ENCODE peak calls at places on chromosome 5, in eight cellular contexts. R, U, W, X, Y, J, K and V are unnamed samples.

GRCh38 chr5:76787237-76787636 is 31.6 kb upstream of the F2RL1 start:
- DNase-seq in W (no peak), X (no peak), U (no peak), J (peak; percentile 60), K (peak; percentile 100), R (peak; percentile 22), Y (no peak), V (no peak)

GRCh38 chr5:159911349-159911748 is 4.9 kb upstream of the ADRA1B start:
- DNase-seq in R (no peak), W (no peak), U (no peak), K (no peak), Y (no peak), J (no peak), X (no peak), V (no peak)

GRCh38 chr5:1099931-1100651 is 11.8 kb downstream of the SLC12A7 start:
- DNase-seq in X (no peak), J (no peak), K (no peak), Y (no peak), W (no peak), U (no peak), R (peak; percentile 54), V (no peak)

GRCh38 chr5:179404321-179405053 is 59.2 kb upstream of the ADAMTS2 start:
- DNase-seq in X (no peak), U (no peak), R (peak; percentile 64), J (no peak), K (peak; percentile 56), W (no peak), Y (no peak), V (no peak)

GRCh38 chr5:67964619-67965018 is 250.9 kb upstream of the PIK3R1 start:
- DNase-seq in U (no peak), J (no peak), Y (no peak), R (no peak), W (no peak), X (no peak), K (no peak), V (no peak)

GRCh38 chr5:149732500-149733128 is 2.5 kb downstream of the PPARGC1B start:
- DNase-seq in U (no peak), K (peak; percentile 39), R (no peak), X (no peak), J (no peak), Y (no peak), W (no peak), V (no peak)

GRCh38 chr5:163634061-163634460 is 128.6 kb downstream of the MAT2B start:
- DNase-seq in R (no peak), K (no peak), Y (no peak), X (no peak), U (no peak), J (no peak), W (no peak), V (no peak)

GRCh38 chr5:164233796-164234195 is 728.4 kb downstream of the MAT2B start:
- DNase-seq in X (no peak), R (no peak), U (no peak), W (no peak), J (no peak), K (peak; percentile 66), Y (no peak), V (no peak)

GRCh38 chr5:140109050-140109817 is 4.7 kb upstream of the PURA start:
- DNase-seq in R (peak; percentile 70), Y (no peak), X (no peak), U (peak; percentile 50), J (no peak), K (peak; percentile 65), W (no peak), V (no peak)

GRCh38 chr5:122507581-122507980 is 195.5 kb downstream of the SNCAIP start:
- DNase-seq in W (no peak), U (no peak), J (no peak), Y (no peak), X (no peak), R (no peak), K (no peak), V (no peak)

GRCh38 chr5:143495823-143496275 is 92.4 kb upstream of the NR3C1 start:
- DNase-seq in J (no peak), R (peak; percentile 76), X (no peak), U (peak; percentile 93), K (peak; percentile 93), Y (no peak), W (no peak), V (no peak)

GRCh38 chr5:172795401-172795977 is 24.5 kb upstream of the DUSP1 start:
- DNase-seq in X (no peak), J (peak; percentile 92), W (no peak), K (peak; percentile 100), R (peak; percentile 96), Y (no peak), U (no peak), V (no peak)

GRCh38 chr5:172929371-172929838 is 29.8 kb upstream of the RPL26L1 start:
- DNase-seq in R (peak; percentile 98), J (peak; percentile 87), X (no peak), W (no peak), K (peak; percentile 86), U (no peak), Y (no peak), V (no peak)

GRCh38 chr5:172452398-172453205 is 1.7 kb downstream of the SH3PXD2B start:
- DNase-seq in J (no peak), U (peak; percentile 68), W (no peak), K (peak; percentile 76), R (peak; percentile 84), Y (no peak), X (no peak), V (no peak)

GRCh38 chr5:126137771-126138474 is 285.3 kb upstream of the GRAMD2B start:
- DNase-seq in J (no peak), U (no peak), X (no peak), K (peak; percentile 9), R (peak; percentile 40), Y (no peak), W (no peak), V (no peak)

GRCh38 chr5:6760636-6761035 is 47.4 kb downstream of the TENT4A start:
- DNase-seq in Y (no peak), R (no peak), K (no peak), W (no peak), J (no peak), X (no peak), U (no peak), V (no peak)

GRCh38 chr5:118791986-118792734 is 196.2 kb downstream of the DTWD2 start:
- DNase-seq in J (peak; percentile 42), K (peak; percentile 80), Y (no peak), X (peak; percentile 6), W (peak; percentile 51), R (peak; percentile 70), U (peak; percentile 83), V (peak; percentile 6)

GRCh38 chr5:177130211-177131018 is 3.2 kb upstream of the NSD1 start:
- DNase-seq in U (peak; percentile 38), R (peak; percentile 71), Y (no peak), J (no peak), X (no peak), K (peak; percentile 34), W (no peak), V (no peak)